ENCODE peak calls at places on chromosomes 6 and 20, in six cellular contexts. One of them, this sample, is unnamed.

GRCh38 chr6:37083243-37084138 is 78.0 kb downstream of the FGD2 start:
- DNase-seq in D721Med: no peak
- DNase-seq in hepatocyte: peak
- DNase-seq in AG10803: peak
- DNase-seq in Panc1: no peak
- DNase-seq in GM13977: no peak
- DNase-seq in this sample: no peak

GRCh38 chr6:62391358-62391757 is 105.3 kb upstream of the KHDRBS2 start:
- DNase-seq in Panc1: no peak
- DNase-seq in D721Med: no peak
- DNase-seq in hepatocyte: no peak
- DNase-seq in GM13977: no peak
- DNase-seq in AG10803: no peak
- DNase-seq in this sample: no peak

GRCh38 chr6:145036236-145036635 is 699.1 kb downstream of the EPM2A start:
- DNase-seq in hepatocyte: no peak
- DNase-seq in Panc1: no peak
- DNase-seq in GM13977: no peak
- DNase-seq in AG10803: no peak
- DNase-seq in D721Med: no peak
- DNase-seq in this sample: no peak

GRCh38 chr6:105835373-105835772 is 250.8 kb upstream of the PRDM1 start:
- DNase-seq in Panc1: no peak
- DNase-seq in hepatocyte: peak
- DNase-seq in GM13977: no peak
- DNase-seq in AG10803: peak
- DNase-seq in D721Med: no peak
- DNase-seq in this sample: no peak

GRCh38 chr6:24980507-24981384 is 45.0 kb upstream of the RIPOR2 start:
- DNase-seq in AG10803: peak
- DNase-seq in GM13977: no peak
- DNase-seq in hepatocyte: no peak
- DNase-seq in Panc1: no peak
- DNase-seq in D721Med: no peak
- DNase-seq in this sample: no peak

GRCh38 chr20:43681468-43681942 is 14.6 kb downstream of the MYBL2 start:
- DNase-seq in AG10803: peak
- DNase-seq in GM13977: no peak
- DNase-seq in hepatocyte: no peak
- DNase-seq in D721Med: no peak
- DNase-seq in Panc1: no peak
- DNase-seq in this sample: peak

GRCh38 chr6:166121721-166122120 is 45.9 kb downstream of the TBXT start:
- DNase-seq in AG10803: no peak
- DNase-seq in hepatocyte: no peak
- DNase-seq in GM13977: no peak
- DNase-seq in D721Med: no peak
- DNase-seq in Panc1: no peak
- DNase-seq in this sample: no peak

GRCh38 chr6:87421576-87421975 is 13.8 kb downstream of the CFAP206 start:
- DNase-seq in GM13977: no peak
- DNase-seq in Panc1: no peak
- DNase-seq in hepatocyte: peak
- DNase-seq in D721Med: no peak
- DNase-seq in AG10803: no peak
- DNase-seq in this sample: no peak

GRCh38 chr6:38476141-38476540 is 163.6 kb downstream of the BTBD9 start:
- DNase-seq in hepatocyte: no peak
- DNase-seq in AG10803: no peak
- DNase-seq in Panc1: no peak
- DNase-seq in GM13977: no peak
- DNase-seq in D721Med: no peak
- DNase-seq in this sample: no peak

GRCh38 chr20:38211200-38212097 is 46.4 kb upstream of the TGM2 start:
- DNase-seq in GM13977: no peak
- DNase-seq in AG10803: peak
- DNase-seq in Panc1: no peak
- DNase-seq in hepatocyte: no peak
- DNase-seq in D721Med: no peak
- DNase-seq in this sample: no peak

GRCh38 chr6:21158149-21158548 is 435.4 kb upstream of the SOX4 start:
- DNase-seq in D721Med: no peak
- DNase-seq in hepatocyte: peak
- DNase-seq in AG10803: no peak
- DNase-seq in Panc1: no peak
- DNase-seq in GM13977: no peak
- DNase-seq in this sample: no peak

GRCh38 chr6:54491431-54491830 is 183.2 kb downstream of the TINAG start:
- DNase-seq in D721Med: no peak
- DNase-seq in hepatocyte: peak
- DNase-seq in GM13977: no peak
- DNase-seq in AG10803: no peak
- DNase-seq in Panc1: no peak
- DNase-seq in this sample: no peak

GRCh38 chr20:37881601-37882343 is 21.2 kb upstream of the VSTM2L start:
- DNase-seq in AG10803: no peak
- DNase-seq in Panc1: no peak
- DNase-seq in D721Med: no peak
- DNase-seq in hepatocyte: no peak
- DNase-seq in GM13977: no peak
- DNase-seq in this sample: no peak

GRCh38 chr6:136113736-136114173 is 136.4 kb downstream of the MTFR2 start:
- DNase-seq in AG10803: peak
- DNase-seq in hepatocyte: peak
- DNase-seq in Panc1: no peak
- DNase-seq in GM13977: no peak
- DNase-seq in D721Med: peak
- DNase-seq in this sample: no peak

GRCh38 chr6:107401573-107401972 is 57.8 kb downstream of the PDSS2 start:
- DNase-seq in hepatocyte: no peak
- DNase-seq in AG10803: no peak
- DNase-seq in Panc1: no peak
- DNase-seq in GM13977: no peak
- DNase-seq in D721Med: no peak
- DNase-seq in this sample: no peak

DNA sequence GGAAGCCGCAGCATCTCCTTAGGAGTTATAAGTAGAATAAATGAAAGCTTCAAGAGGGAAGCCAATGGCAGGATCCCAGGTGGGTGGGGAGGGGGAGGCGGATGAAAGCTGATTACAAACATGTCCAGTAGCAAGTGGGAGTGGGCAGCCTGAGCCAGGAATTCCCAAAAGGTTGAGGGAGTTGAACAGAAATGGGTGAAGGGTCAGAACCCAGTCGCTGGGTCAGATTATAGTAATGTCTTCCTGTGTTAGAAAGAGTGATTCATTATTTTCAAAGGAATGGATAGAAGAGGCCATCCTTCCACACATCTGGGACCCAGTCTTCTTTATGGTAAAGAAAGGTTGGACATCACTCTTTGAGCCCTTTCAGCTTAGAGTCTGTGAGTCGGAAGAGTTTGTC is 41.0 kb upstream of the FAM50B start:
- DNase-seq in AG10803: no peak
- DNase-seq in hepatocyte: no peak
- DNase-seq in D721Med: no peak
- DNase-seq in Panc1: peak
- DNase-seq in GM13977: no peak
- DNase-seq in this sample: no peak
- TF ChIP-seq CTCF in AG10803: no peak
- TF ChIP-seq CTCF in hepatocyte: no peak
- TF ChIP-seq CTCF in D721Med: no peak
- TF ChIP-seq CTCF in Panc1: no peak
- TF ChIP-seq CTCF in GM13977: no peak
- TF ChIP-seq CTCF in this sample: no peak

GRCh38 chr20:3995749-3996305 is 19.5 kb downstream of the RNF24 start:
- DNase-seq in Panc1: no peak
- DNase-seq in hepatocyte: no peak
- DNase-seq in GM13977: no peak
- DNase-seq in AG10803: no peak
- DNase-seq in D721Med: no peak
- DNase-seq in this sample: no peak

GRCh38 chr20:3994125-3994524 is 21.2 kb downstream of the RNF24 start:
- DNase-seq in AG10803: no peak
- DNase-seq in GM13977: no peak
- DNase-seq in hepatocyte: no peak
- DNase-seq in D721Med: no peak
- DNase-seq in Panc1: no peak
- DNase-seq in this sample: no peak

GRCh38 chr20:3993109-3993508 is 22.2 kb downstream of the RNF24 start:
- DNase-seq in Panc1: no peak
- DNase-seq in D721Med: no peak
- DNase-seq in GM13977: no peak
- DNase-seq in AG10803: no peak
- DNase-seq in hepatocyte: no peak
- DNase-seq in this sample: no peak

GRCh38 chr20:3997446-3997845 is 17.9 kb downstream of the RNF24 start:
- DNase-seq in D721Med: no peak
- DNase-seq in Panc1: no peak
- DNase-seq in AG10803: no peak
- DNase-seq in GM13977: no peak
- DNase-seq in hepatocyte: no peak
- DNase-seq in this sample: no peak

GRCh38 chr20:3995067-3995748 is 20.1 kb downstream of the RNF24 start:
- DNase-seq in hepatocyte: no peak
- DNase-seq in AG10803: peak
- DNase-seq in D721Med: no peak
- DNase-seq in Panc1: no peak
- DNase-seq in GM13977: no peak
- DNase-seq in this sample: no peak
- TF ChIP-seq CTCF in hepatocyte: no peak
- TF ChIP-seq CTCF in AG10803: no peak
- TF ChIP-seq CTCF in D721Med: no peak
- TF ChIP-seq CTCF in Panc1: no peak
- TF ChIP-seq CTCF in GM13977: no peak
- TF ChIP-seq CTCF in this sample: no peak

GRCh38 chr6:116267879-116268588 is 11.7 kb downstream of the TSPYL1 start:
- DNase-seq in D721Med: no peak
- DNase-seq in AG10803: no peak
- DNase-seq in GM13977: no peak
- DNase-seq in hepatocyte: no peak
- DNase-seq in Panc1: no peak
- DNase-seq in this sample: no peak

GRCh38 chr6:116265081-116265829 is 11.4 kb upstream of the TSPYL4 start:
- DNase-seq in GM13977: no peak
- DNase-seq in Panc1: no peak
- DNase-seq in D721Med: no peak
- DNase-seq in AG10803: no peak
- DNase-seq in hepatocyte: no peak
- DNase-seq in this sample: no peak

GRCh38 chr6:116271309-116271708 is 8.4 kb downstream of the TSPYL1 start:
- DNase-seq in hepatocyte: no peak
- DNase-seq in Panc1: no peak
- DNase-seq in GM13977: no peak
- DNase-seq in AG10803: no peak
- DNase-seq in D721Med: no peak
- DNase-seq in this sample: no peak

GRCh38 chr6:116266803-116267202 is 12.9 kb downstream of the TSPYL1 start:
- DNase-seq in Panc1: no peak
- DNase-seq in GM13977: no peak
- DNase-seq in AG10803: no peak
- DNase-seq in hepatocyte: no peak
- DNase-seq in D721Med: no peak
- DNase-seq in this sample: no peak

GRCh38 chr6:116268589-116269293 is 11.0 kb downstream of the TSPYL1 start:
- DNase-seq in GM13977: peak
- DNase-seq in Panc1: peak
- DNase-seq in AG10803: peak
- DNase-seq in hepatocyte: peak
- DNase-seq in D721Med: no peak
- DNase-seq in this sample: peak
- TF ChIP-seq CTCF in GM13977: peak
- TF ChIP-seq CTCF in Panc1: peak
- TF ChIP-seq CTCF in AG10803: peak
- TF ChIP-seq CTCF in hepatocyte: peak
- TF ChIP-seq CTCF in D721Med: peak
- TF ChIP-seq CTCF in this sample: peak

DNA sequence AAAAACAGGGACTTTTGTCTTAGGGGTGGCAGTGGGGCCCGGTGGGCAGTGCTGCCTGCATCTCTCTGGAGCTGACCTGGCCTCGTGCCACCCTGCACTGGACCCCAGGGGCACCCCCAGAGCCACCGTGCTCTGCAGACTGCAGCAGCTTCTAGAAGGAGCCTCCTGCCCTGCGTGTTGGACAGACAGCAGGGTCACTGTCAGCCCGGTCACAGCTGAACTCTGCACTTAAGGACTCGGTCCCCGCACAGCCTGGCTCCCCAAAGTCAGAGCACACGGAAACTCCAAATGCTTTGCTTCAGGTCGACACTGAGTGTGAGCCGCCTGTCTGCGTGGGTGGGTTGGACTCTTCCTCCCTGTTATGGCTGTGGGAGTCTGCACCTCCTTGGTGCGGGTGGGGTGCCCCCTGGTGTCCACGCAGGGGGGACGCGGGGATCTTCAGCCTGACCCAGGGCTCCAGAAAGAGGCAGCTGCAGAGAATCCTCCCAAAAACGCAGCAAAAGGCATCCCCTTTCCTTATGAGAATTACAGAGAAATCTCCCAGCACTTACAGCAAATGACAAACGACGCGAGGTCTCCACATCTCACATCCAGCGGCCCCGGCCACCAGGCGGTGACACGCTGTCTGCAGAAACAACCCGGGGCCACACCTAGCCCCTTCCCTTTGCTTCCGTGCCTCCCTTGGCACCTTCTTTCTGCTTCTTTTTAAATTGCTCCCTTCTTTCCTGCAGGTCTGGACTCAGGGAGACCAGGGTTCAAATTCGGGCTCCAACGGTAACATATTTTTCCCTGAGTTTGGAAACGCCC is 36.3 kb upstream of the DACT2 start:
- DNase-seq in D721Med: no peak
- DNase-seq in GM13977: no peak
- DNase-seq in Panc1: no peak
- DNase-seq in AG10803: peak
- DNase-seq in hepatocyte: peak
- DNase-seq in this sample: no peak
- TF ChIP-seq CTCF in D721Med: no peak
- TF ChIP-seq CTCF in GM13977: no peak
- TF ChIP-seq CTCF in Panc1: peak
- TF ChIP-seq CTCF in AG10803: peak
- TF ChIP-seq CTCF in hepatocyte: peak
- TF ChIP-seq CTCF in this sample: no peak

DNA sequence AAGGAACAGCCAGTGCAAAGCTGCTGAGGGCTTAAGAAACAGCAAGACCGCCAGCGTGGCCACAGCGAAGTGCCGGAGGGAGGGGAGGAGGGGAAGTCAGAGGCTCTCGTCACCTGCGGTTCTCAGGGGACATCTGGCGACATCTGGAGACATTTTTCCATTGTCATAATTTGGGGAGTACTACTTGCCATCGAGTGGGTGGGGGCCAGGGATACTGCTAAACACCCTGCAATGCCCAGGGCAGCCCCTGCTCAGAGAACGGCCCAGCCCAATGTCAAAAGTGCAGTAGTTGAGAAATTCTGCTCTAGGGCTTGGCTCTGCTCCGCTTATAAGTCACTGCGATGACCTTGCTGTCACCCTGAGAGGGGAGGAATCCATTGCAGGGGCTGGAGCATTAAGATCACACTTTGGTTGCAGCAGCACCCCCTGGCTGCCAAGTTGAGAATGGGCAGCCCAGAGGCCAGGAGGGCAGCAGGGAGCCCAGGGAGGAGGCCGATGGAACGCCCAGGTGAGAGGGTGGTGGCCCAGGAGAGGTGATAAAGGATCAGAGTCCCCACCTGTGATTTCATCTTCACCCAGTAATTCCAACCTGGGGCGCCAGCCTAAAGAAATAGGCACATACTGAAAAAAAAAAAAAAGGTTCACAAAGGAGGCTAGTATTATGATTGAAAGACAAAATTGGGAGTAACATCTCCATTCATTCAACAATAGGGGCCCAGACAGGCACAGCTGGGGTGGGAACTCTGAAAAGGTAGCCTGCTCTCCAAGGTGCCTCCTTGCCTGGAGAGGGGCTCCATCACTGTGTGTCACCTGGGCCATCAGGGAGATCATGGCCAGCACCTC is 218.2 kb downstream of the BMP7 start:
- DNase-seq in D721Med: no peak
- DNase-seq in GM13977: peak
- DNase-seq in Panc1: no peak
- DNase-seq in hepatocyte: peak
- DNase-seq in AG10803: peak
- DNase-seq in this sample: peak
- TF ChIP-seq CTCF in D721Med: peak
- TF ChIP-seq CTCF in GM13977: peak
- TF ChIP-seq CTCF in Panc1: peak
- TF ChIP-seq CTCF in hepatocyte: peak
- TF ChIP-seq CTCF in AG10803: peak
- TF ChIP-seq CTCF in this sample: peak